ENCODE peak calls at places on chromosomes 7 and 10, in ten cellular contexts. G is non-pigmented ciliary epithelial cell; S is ACHN; H is GM04504; N is MM.1S; W is stomach; O is HS-5; Q is NCI-H460; B is activated CD4-positive, CD25-positive, alpha-beta regulatory T cell; J is AG09319. C is an unnamed sample.

GRCh38 chr10:103498936-103499638 is 5.6 kb downstream of the NEURL1 start:
- DNase-seq in W (no peak), Q (no peak), B (no peak), H (no peak), G (no peak), O (no peak), J (no peak), S (no peak), N (peak), C (no peak)

GRCh38 chr10:132307823-132308587 is at the start of gene STK32C:
- DNase-seq in G (peak), J (peak), O (no peak), W (peak), H (peak), S (peak), Q (peak), B (peak), N (peak), C (peak)

GRCh38 chr7:119964640-119965542 is 308.1 kb upstream of the KCND2 start:
- DNase-seq in N (peak), H (no peak), W (no peak), O (no peak), Q (no peak), B (no peak), G (no peak), S (no peak), J (no peak), C (peak)

GRCh38 chr10:110459600-110459999 is 38.1 kb upstream of the DUSP5 start:
- DNase-seq in Q (no peak), S (peak), H (no peak), G (no peak), N (peak), W (no peak), J (no peak), B (no peak), O (no peak), C (no peak)

GRCh38 chr7:11830582-11831382 is 1.2 kb downstream of the THSD7A start:
- DNase-seq in J (no peak), H (no peak), G (no peak), B (no peak), N (no peak), S (peak), O (no peak), Q (peak), W (no peak), C (peak)

GRCh38 chr7:115008465-115009114 is 86.7 kb downstream of the MDFIC start:
- DNase-seq in Q (no peak), H (peak), S (no peak), W (no peak), B (no peak), J (peak), N (peak), G (no peak), O (no peak), C (peak)

GRCh38 chr7:65307651-65308299 is 65.9 kb upstream of the ZNF92 start:
- DNase-seq in W (no peak), N (peak), G (no peak), Q (peak), B (peak), S (peak), J (peak), H (peak), O (no peak), C (peak)

GRCh38 chr10:132534348-132535064 is 3.1 kb upstream of the INPP5A start:
- DNase-seq in S (no peak), O (no peak), N (no peak), G (no peak), Q (no peak), H (no peak), J (no peak), B (no peak), W (peak), C (peak)

GRCh38 chr7:102978280-102978679 is 65.5 kb downstream of the LRRC17 start:
- DNase-seq in S (peak), H (peak), O (no peak), W (peak), J (no peak), G (no peak), B (no peak), Q (peak), N (no peak), C (no peak)

GRCh38 chr10:102322914-102323313 is 72.6 kb upstream of the NFKB2 start:
- DNase-seq in S (no peak), O (no peak), Q (no peak), J (no peak), N (peak), W (no peak), H (no peak), B (no peak), G (no peak), C (no peak)

GRCh38 chr7:31134246-31135188 is 82.4 kb downstream of the ADCYAP1R1 start:
- DNase-seq in N (peak), H (peak), W (peak), J (peak), Q (peak), S (peak), B (no peak), G (peak), O (peak), C (peak)

C was measured in NCI-H1417.